ENCODE peak calls at places on chromosomes 5 and 9, in six cellular contexts. One of them, this sample, is unnamed.

GRCh38 chr9:21326526-21327139 is 8.6 kb downstream of the KLHL9 start:
- DNase-seq in IMR-90: peak; percentile 44
- DNase-seq in WERI-Rb-1: no peak
- DNase-seq in GM23338: peak; percentile 73
- DNase-seq in foreskin fibroblast: no peak
- DNase-seq in Peyer's patch: no peak
- DNase-seq in this sample: peak; percentile 46

GRCh38 chr5:168447748-168448147 is 38.5 kb upstream of the RARS1 start:
- DNase-seq in IMR-90: no peak
- DNase-seq in WERI-Rb-1: no peak
- DNase-seq in GM23338: no peak
- DNase-seq in foreskin fibroblast: no peak
- DNase-seq in Peyer's patch: no peak
- DNase-seq in this sample: no peak

GRCh38 chr5:60365001-60365400 is 335.0 kb downstream of the DEPDC1B start:
- DNase-seq in IMR-90: no peak
- DNase-seq in WERI-Rb-1: no peak
- DNase-seq in GM23338: no peak
- DNase-seq in foreskin fibroblast: no peak
- DNase-seq in Peyer's patch: no peak
- DNase-seq in this sample: peak; percentile 13

GRCh38 chr5:66877843-66878242 is 281.6 kb downstream of the MAST4 start:
- DNase-seq in IMR-90: peak; percentile 47
- DNase-seq in WERI-Rb-1: no peak
- DNase-seq in GM23338: no peak
- DNase-seq in foreskin fibroblast: no peak
- DNase-seq in Peyer's patch: no peak
- DNase-seq in this sample: no peak

GRCh38 chr5:144206136-144206535 is 35.5 kb downstream of the KCTD16 start:
- DNase-seq in IMR-90: peak; percentile 51
- DNase-seq in WERI-Rb-1: no peak
- DNase-seq in GM23338: no peak
- DNase-seq in foreskin fibroblast: no peak
- DNase-seq in Peyer's patch: no peak
- DNase-seq in this sample: no peak

GRCh38 chr9:38276751-38277439 is 115.6 kb upstream of the ALDH1B1 start:
- DNase-seq in IMR-90: no peak
- DNase-seq in WERI-Rb-1: no peak
- DNase-seq in GM23338: no peak
- DNase-seq in foreskin fibroblast: no peak
- DNase-seq in Peyer's patch: no peak
- DNase-seq in this sample: no peak

GRCh38 chr9:94610181-94610591 is 16.6 kb upstream of the FBP2 start:
- DNase-seq in IMR-90: no peak
- DNase-seq in WERI-Rb-1: no peak
- DNase-seq in GM23338: no peak
- DNase-seq in foreskin fibroblast: no peak
- DNase-seq in Peyer's patch: no peak
- DNase-seq in this sample: no peak

GRCh38 chr9:249025-249424 is 34.4 kb downstream of the DOCK8 start:
- DNase-seq in IMR-90: no peak
- DNase-seq in WERI-Rb-1: no peak
- DNase-seq in GM23338: no peak
- DNase-seq in foreskin fibroblast: no peak
- DNase-seq in Peyer's patch: no peak
- DNase-seq in this sample: no peak

GRCh38 chr9:27437652-27438373 is 86.3 kb upstream of the IFNK start:
- DNase-seq in IMR-90: no peak
- DNase-seq in WERI-Rb-1: no peak
- DNase-seq in GM23338: no peak
- DNase-seq in foreskin fibroblast: no peak
- DNase-seq in Peyer's patch: no peak
- DNase-seq in this sample: peak; percentile 60

GRCh38 chr5:7910738-7911428 is 41.9 kb downstream of the MTRR start:
- DNase-seq in IMR-90: no peak
- DNase-seq in WERI-Rb-1: no peak
- DNase-seq in GM23338: no peak
- DNase-seq in foreskin fibroblast: no peak
- DNase-seq in Peyer's patch: no peak
- DNase-seq in this sample: no peak

GRCh38 chr5:82169892-82170291 is 108.3 kb downstream of the RPS23 start:
- DNase-seq in IMR-90: no peak
- DNase-seq in WERI-Rb-1: no peak
- DNase-seq in GM23338: no peak
- DNase-seq in foreskin fibroblast: no peak
- DNase-seq in Peyer's patch: no peak
- DNase-seq in this sample: no peak

GRCh38 chr5:82178378-82178777 is 99.8 kb downstream of the RPS23 start:
- DNase-seq in IMR-90: no peak
- DNase-seq in WERI-Rb-1: no peak
- DNase-seq in GM23338: no peak
- DNase-seq in foreskin fibroblast: no peak
- DNase-seq in Peyer's patch: no peak
- DNase-seq in this sample: no peak

GRCh38 chr5:82176115-82176514 is 102.0 kb downstream of the RPS23 start:
- DNase-seq in IMR-90: peak; percentile 27
- DNase-seq in WERI-Rb-1: no peak
- DNase-seq in GM23338: no peak
- DNase-seq in foreskin fibroblast: no peak
- DNase-seq in Peyer's patch: no peak
- DNase-seq in this sample: peak; percentile 23

GRCh38 chr5:82174128-82174918 is 103.8 kb downstream of the RPS23 start:
- DNase-seq in IMR-90: peak; percentile 85
- DNase-seq in WERI-Rb-1: peak; percentile 79
- DNase-seq in GM23338: peak; percentile 92
- DNase-seq in foreskin fibroblast: no peak
- DNase-seq in Peyer's patch: peak; percentile 75
- DNase-seq in this sample: peak; percentile 76

DNA sequence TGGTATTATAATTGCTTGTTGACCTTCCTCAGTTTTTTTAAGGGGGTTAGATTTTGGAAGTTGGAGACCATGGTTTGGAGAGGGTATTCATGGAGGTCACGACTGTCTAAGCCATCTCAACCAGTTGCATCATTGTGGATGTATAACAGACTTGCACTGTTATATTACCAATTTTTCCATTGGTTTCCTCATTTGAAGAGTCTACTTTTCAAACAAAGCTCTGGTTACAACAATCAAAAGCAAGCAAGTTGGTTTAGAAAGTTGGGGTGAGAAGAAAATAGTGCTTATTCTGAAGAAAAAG is 103.3 kb downstream of the RPS23 start:
- DNase-seq in IMR-90: no peak
- DNase-seq in WERI-Rb-1: no peak
- DNase-seq in GM23338: no peak
- DNase-seq in foreskin fibroblast: no peak
- DNase-seq in Peyer's patch: no peak
- DNase-seq in this sample: no peak
- TF ChIP-seq CTCF in IMR-90: no peak
- TF ChIP-seq CTCF in WERI-Rb-1: no peak
- TF ChIP-seq CTCF in GM23338: no peak
- TF ChIP-seq CTCF in foreskin fibroblast: no peak
- TF ChIP-seq CTCF in Peyer's patch: no peak
- TF ChIP-seq CTCF in this sample: no peak

DNA sequence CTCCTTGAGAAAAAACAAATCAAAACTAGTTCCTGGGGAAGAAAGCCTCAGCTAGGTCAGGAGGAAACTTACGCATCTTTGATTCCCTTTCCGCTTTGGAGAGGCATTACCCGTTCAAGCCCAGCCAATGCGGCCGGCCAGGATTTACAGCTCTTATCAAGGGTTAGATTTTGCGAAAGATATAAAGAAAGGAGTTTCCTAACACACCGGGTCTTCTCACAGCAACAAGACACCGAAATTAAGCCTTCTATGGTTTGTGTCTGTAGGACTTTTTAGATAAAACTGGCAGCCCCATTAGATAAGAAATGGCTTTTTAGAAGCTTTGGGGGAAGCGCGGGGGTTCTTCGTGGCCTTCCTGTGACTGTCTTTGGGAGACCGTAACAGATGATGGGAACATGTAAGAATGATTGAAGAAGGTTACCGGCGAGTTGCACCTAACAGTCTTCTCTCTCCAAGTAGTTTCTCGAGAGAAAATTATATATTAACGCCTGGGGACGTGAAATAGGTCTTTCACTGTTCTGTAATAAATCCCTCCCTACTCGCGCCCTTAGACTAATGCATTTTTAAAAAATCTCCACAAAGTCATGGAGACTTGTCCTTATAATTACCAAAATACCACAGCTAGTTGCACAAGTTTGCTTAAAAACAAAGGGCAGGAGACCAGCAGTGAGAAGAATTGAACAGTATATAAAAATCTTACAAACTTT is 1.3 kb upstream of the ISL1 start:
- DNase-seq in IMR-90: no peak
- DNase-seq in WERI-Rb-1: no peak
- DNase-seq in GM23338: no peak
- DNase-seq in foreskin fibroblast: no peak
- DNase-seq in Peyer's patch: no peak
- DNase-seq in this sample: no peak
- H3K4me3 ChIP-seq in IMR-90: no peak overlapping the region
- H3K4me3 ChIP-seq in WERI-Rb-1: no peak overlapping the region
- H3K4me3 ChIP-seq in GM23338: peak overlapping the region; percentile 66
- H3K4me3 ChIP-seq in foreskin fibroblast: peak overlapping the region; percentile 92
- H3K4me3 ChIP-seq in Peyer's patch: no peak overlapping the region
- H3K4me3 ChIP-seq in this sample: peak overlapping the region; percentile 2

DNA sequence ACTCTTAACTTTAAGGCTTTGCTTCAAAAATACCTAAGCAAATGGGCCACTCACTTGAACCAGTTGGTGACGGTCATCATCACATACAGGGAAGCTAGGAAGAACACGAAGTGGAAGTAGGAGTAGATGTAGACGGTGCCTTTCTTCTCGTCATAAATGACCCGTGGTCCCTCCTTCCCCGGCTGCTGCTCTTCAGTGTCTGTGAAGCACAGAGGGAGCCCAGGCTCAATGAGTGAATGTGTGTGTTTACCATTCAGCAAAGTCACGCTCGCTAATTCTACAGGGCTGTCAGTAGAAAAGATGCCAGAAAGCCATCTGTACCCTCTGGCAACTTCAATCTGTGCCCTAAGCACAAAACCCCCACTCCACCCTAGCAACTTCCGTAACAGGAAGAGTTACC is 109.8 kb downstream of the SERINC5 start:
- DNase-seq in IMR-90: no peak
- DNase-seq in WERI-Rb-1: no peak
- DNase-seq in GM23338: no peak
- DNase-seq in foreskin fibroblast: no peak
- DNase-seq in Peyer's patch: peak; percentile 22
- DNase-seq in this sample: no peak
- TF ChIP-seq CTCF in IMR-90: no peak
- TF ChIP-seq CTCF in WERI-Rb-1: no peak
- TF ChIP-seq CTCF in GM23338: no peak
- TF ChIP-seq CTCF in foreskin fibroblast: no peak
- TF ChIP-seq CTCF in Peyer's patch: no peak
- TF ChIP-seq CTCF in this sample: no peak

GRCh38 chr9:16191237-16191636 is 638.4 kb downstream of the CCDC171 start:
- DNase-seq in IMR-90: peak; percentile 48
- DNase-seq in WERI-Rb-1: no peak
- DNase-seq in GM23338: no peak
- DNase-seq in foreskin fibroblast: peak; percentile 18
- DNase-seq in Peyer's patch: no peak
- DNase-seq in this sample: no peak

GRCh38 chr9:16197578-16198370 is 644.9 kb downstream of the CCDC171 start:
- DNase-seq in IMR-90: peak; percentile 44
- DNase-seq in WERI-Rb-1: no peak
- DNase-seq in GM23338: no peak
- DNase-seq in foreskin fibroblast: no peak
- DNase-seq in Peyer's patch: no peak
- DNase-seq in this sample: peak; percentile 46

GRCh38 chr9:16196206-16196605 is 643.4 kb downstream of the CCDC171 start:
- DNase-seq in IMR-90: peak; percentile 13
- DNase-seq in WERI-Rb-1: no peak
- DNase-seq in GM23338: no peak
- DNase-seq in foreskin fibroblast: no peak
- DNase-seq in Peyer's patch: no peak
- DNase-seq in this sample: no peak

GRCh38 chr9:16192403-16193017 is 639.7 kb downstream of the CCDC171 start:
- DNase-seq in IMR-90: peak; percentile 65
- DNase-seq in WERI-Rb-1: no peak
- DNase-seq in GM23338: no peak
- DNase-seq in foreskin fibroblast: peak; percentile 19
- DNase-seq in Peyer's patch: no peak
- DNase-seq in this sample: peak; percentile 61

GRCh38 chr9:16191691-16192402 is 639.0 kb downstream of the CCDC171 start:
- DNase-seq in IMR-90: peak; percentile 87
- DNase-seq in WERI-Rb-1: peak; percentile 83
- DNase-seq in GM23338: peak; percentile 92
- DNase-seq in foreskin fibroblast: peak; percentile 72
- DNase-seq in Peyer's patch: peak; percentile 80
- DNase-seq in this sample: peak; percentile 83
- H3K4me3 ChIP-seq in IMR-90: peak overlapping the region; percentile 1
- H3K4me3 ChIP-seq in WERI-Rb-1: no peak overlapping the region
- H3K4me3 ChIP-seq in GM23338: no peak overlapping the region
- H3K4me3 ChIP-seq in foreskin fibroblast: no peak overlapping the region
- H3K4me3 ChIP-seq in Peyer's patch: no peak overlapping the region
- H3K4me3 ChIP-seq in this sample: peak overlapping the region; percentile 13

DNA sequence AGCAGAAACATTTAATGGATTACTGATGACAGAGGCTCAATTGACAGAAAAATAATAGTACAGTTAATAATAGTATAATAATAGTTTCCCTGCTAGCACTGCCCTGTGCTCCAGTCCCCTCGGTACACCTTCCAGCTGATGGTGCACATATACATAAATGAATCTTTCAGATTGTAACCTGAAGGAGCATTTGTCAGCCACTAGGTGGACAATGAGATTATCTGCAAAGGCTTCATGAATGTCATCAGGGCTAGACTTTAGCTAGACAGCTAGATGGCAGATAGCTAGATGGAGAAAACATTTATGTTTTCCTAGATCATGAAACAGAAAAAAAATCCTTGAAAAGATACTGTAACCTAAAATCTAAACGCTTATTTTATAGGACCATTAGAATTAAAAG is 304.4 kb upstream of the SMC2 start:
- DNase-seq in IMR-90: no peak
- DNase-seq in WERI-Rb-1: no peak
- DNase-seq in GM23338: peak; percentile 1
- DNase-seq in foreskin fibroblast: no peak
- DNase-seq in Peyer's patch: no peak
- DNase-seq in this sample: no peak
- TF ChIP-seq CTCF in IMR-90: no peak
- TF ChIP-seq CTCF in WERI-Rb-1: peak; percentile 55
- TF ChIP-seq CTCF in GM23338: no peak
- TF ChIP-seq CTCF in foreskin fibroblast: peak; percentile 39
- TF ChIP-seq CTCF in Peyer's patch: peak; percentile 19
- TF ChIP-seq CTCF in this sample: no peak

DNA sequence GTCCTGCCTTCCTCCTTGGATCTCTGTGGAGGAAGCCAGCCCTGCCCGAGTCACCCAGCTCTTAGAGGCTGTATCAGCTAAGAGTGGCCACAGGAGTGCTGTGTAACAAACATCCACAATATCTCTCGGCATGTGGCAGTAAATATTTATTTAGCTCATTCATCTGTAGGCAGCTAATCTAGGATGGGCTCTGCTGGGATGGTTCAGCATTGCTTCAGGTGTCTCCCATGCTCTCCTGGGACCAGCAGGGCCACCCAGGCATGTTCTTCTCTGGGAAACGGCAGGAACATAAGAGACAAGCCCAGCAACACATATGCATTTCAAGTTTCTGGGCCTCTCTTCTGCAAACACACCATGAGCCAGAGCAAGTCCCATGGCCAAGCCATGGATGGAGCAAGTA is 56.1 kb downstream of the HRH2 start:
- DNase-seq in IMR-90: no peak
- DNase-seq in WERI-Rb-1: no peak
- DNase-seq in GM23338: no peak
- DNase-seq in foreskin fibroblast: no peak
- DNase-seq in Peyer's patch: peak; percentile 13
- DNase-seq in this sample: no peak
- H3K4me3 ChIP-seq in IMR-90: no peak overlapping the region
- H3K4me3 ChIP-seq in WERI-Rb-1: no peak overlapping the region
- H3K4me3 ChIP-seq in GM23338: no peak overlapping the region
- H3K4me3 ChIP-seq in foreskin fibroblast: no peak overlapping the region
- H3K4me3 ChIP-seq in Peyer's patch: no peak overlapping the region
- H3K4me3 ChIP-seq in this sample: no peak overlapping the region

GRCh38 chr9:14400658-14400995 is 86.7 kb upstream of the NFIB start:
- DNase-seq in IMR-90: peak; percentile 58
- DNase-seq in WERI-Rb-1: peak; percentile 15
- DNase-seq in GM23338: peak; percentile 88
- DNase-seq in foreskin fibroblast: peak; percentile 59
- DNase-seq in Peyer's patch: no peak
- DNase-seq in this sample: peak; percentile 75
- TF ChIP-seq CTCF in IMR-90: peak; percentile 48
- TF ChIP-seq CTCF in WERI-Rb-1: peak; percentile 21
- TF ChIP-seq CTCF in GM23338: peak; percentile 93
- TF ChIP-seq CTCF in foreskin fibroblast: peak; percentile 38
- TF ChIP-seq CTCF in Peyer's patch: no peak
- TF ChIP-seq CTCF in this sample: peak; percentile 73

This sample was measured in AG10803.